ENCODE peak calls at places on chromosomes 5 and 9, in four cellular contexts. N is trophoblast cell, T is mesenchymal stem cell, V is neuronal stem cell. K is an unnamed sample.

GRCh38 chr9:87751423-87751822 is 25.5 kb downstream of the CTSL start:
- DNase-seq in N (no peak), T (no peak), V (no peak), K (no peak)

GRCh38 chr5:126419102-126419501 is 4.1 kb upstream of the GRAMD2B start:
- DNase-seq in N (no peak), T (no peak), V (no peak), K (no peak)

GRCh38 chr5:99320461-99320860 is 391.7 kb upstream of the CHD1 start:
- DNase-seq in N (no peak), T (no peak), V (peak; percentile 2), K (no peak)

GRCh38 chr9:127661342-127661741 is 45.4 kb upstream of the CFAP157 start:
- DNase-seq in N (no peak), T (no peak), V (peak; percentile 18), K (no peak)

GRCh38 chr9:7258688-7259396 is 501.1 kb downstream of the KDM4C start:
- DNase-seq in N (no peak), T (no peak), V (no peak), K (no peak)

GRCh38 chr5:79464695-79465332 is 49.1 kb downstream of the HOMER1 start:
- DNase-seq in N (no peak), T (peak; percentile 32), V (no peak), K (peak; percentile 53)

GRCh38 chr5:107430077-107430625 is 240.6 kb downstream of the EFNA5 start:
- DNase-seq in N (no peak), T (peak; percentile 26), V (no peak), K (no peak)

GRCh38 chr9:114117614-114117995 is 18.5 kb upstream of the KIF12 start:
- DNase-seq in N (no peak), T (no peak), V (no peak), K (no peak)

GRCh38 chr9:37574241-37574721 is 1.9 kb downstream of the FBXO10 start:
- DNase-seq in N (no peak), T (peak; percentile 89), V (no peak), K (peak; percentile 62)

GRCh38 chr9:125407974-125408900 is 146.6 kb downstream of the GAPVD1 start:
- DNase-seq in N (peak; percentile 38), T (peak; percentile 76), V (peak; percentile 75), K (peak; percentile 56)

GRCh38 chr5:61638476-61638875 is 306.4 kb downstream of the ZSWIM6 start:
- DNase-seq in N (no peak), T (no peak), V (no peak), K (no peak)

GRCh38 chr5:61641748-61642565 is 309.9 kb downstream of the ZSWIM6 start:
- DNase-seq in N (no peak), T (no peak), V (no peak), K (no peak)

GRCh38 chr5:61635271-61635670 is 303.2 kb downstream of the ZSWIM6 start:
- DNase-seq in N (no peak), T (no peak), V (no peak), K (no peak)

GRCh38 chr5:61640631-61641030 is 308.6 kb downstream of the ZSWIM6 start:
- DNase-seq in N (no peak), T (no peak), V (no peak), K (no peak)

DNA sequence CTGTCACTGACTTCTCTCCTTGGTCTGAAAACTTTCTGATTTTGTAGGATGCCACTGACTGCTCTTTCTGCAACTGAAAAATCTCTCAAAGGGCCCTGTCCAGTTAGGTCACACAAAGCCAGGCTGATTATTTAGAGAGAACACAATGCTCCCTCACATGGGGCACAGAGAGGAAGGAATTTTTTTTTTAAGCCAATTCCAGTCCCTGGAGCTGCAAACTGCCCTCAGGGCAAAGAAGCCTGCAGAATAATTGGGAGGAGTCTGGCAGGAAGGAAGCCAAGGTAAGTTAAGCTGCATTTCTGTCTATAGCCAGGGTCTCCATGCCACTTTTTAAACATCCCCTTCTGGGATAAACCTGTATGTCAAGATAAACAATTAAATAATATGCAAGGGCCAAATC is 305.5 kb downstream of the ZSWIM6 start:
- DNase-seq in N (no peak), T (no peak), V (no peak), K (no peak)
- H4K8ac ChIP-seq in N (no peak overlapping the region), T (no peak overlapping the region), V (no peak overlapping the region), K (no peak overlapping the region)

GRCh38 chr9:93827545-93828330 is 127.4 kb downstream of the BARX1 start:
- DNase-seq in N (peak; percentile 35), T (peak; percentile 43), V (peak; percentile 60), K (peak; percentile 28)
- H4K8ac ChIP-seq in N (no peak overlapping the region), T (no peak overlapping the region), V (no peak overlapping the region), K (no peak overlapping the region)

DNA sequence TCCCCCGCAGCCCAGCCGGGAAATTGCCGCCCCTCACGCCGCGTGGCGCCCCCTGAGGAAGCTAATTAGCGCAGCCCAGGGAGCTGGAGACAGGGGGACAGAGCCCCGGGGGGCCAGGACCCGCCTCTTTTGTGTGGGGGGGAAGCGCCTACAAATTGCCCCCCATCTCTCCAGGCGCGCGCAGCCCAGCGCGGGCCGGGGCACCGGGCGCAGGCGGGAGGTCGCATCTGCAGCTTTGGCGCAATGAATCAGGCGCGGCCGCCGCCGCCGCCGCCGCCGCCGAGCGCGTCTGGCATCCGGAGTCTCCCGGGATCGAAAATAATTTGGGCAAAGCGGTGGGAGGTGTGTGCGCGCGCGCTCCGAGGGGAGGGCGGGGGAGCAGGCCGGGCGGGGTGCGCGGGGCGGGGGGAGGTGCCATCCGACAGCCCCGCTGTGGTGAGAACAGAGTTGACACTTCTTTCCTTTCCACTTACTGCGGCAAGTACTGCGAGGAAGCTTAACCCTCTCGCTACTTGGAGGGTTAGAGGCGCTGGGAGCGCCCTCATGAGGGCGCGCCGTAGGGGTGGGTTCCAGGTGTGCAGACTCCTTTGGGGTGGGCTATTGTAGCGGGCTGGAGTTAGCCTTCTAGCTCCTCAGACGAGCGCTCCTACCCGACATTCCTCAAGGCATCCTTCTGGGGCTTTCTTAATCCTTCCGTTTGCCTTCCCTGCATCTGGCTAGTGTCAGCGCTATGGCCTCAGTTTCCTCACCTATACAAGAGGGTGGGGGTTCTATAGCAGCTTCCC is 63.1 kb downstream of the CXXC5 start:
- DNase-seq in N (no peak), T (peak; percentile 66), V (peak; percentile 73), K (peak; percentile 28)
- H4K8ac ChIP-seq in N (peak overlapping the region; percentile 74), T (peak overlapping the region; percentile 39), V (no peak overlapping the region), K (no peak overlapping the region)

GRCh38 chr5:124512236-124512635 is 234.2 kb downstream of the ZNF608 start:
- DNase-seq in N (no peak), T (no peak), V (no peak), K (peak; percentile 41)
- H4K8ac ChIP-seq in N (no peak overlapping the region), T (no peak overlapping the region), V (no peak overlapping the region), K (no peak overlapping the region)

GRCh38 chr5:54534306-54534705 is 16.7 kb downstream of the SNX18 start:
- DNase-seq in N (no peak), T (no peak), V (no peak), K (no peak)
- H4K8ac ChIP-seq in N (peak overlapping the region; percentile 68), T (no peak overlapping the region), V (no peak overlapping the region), K (no peak overlapping the region)

DNA sequence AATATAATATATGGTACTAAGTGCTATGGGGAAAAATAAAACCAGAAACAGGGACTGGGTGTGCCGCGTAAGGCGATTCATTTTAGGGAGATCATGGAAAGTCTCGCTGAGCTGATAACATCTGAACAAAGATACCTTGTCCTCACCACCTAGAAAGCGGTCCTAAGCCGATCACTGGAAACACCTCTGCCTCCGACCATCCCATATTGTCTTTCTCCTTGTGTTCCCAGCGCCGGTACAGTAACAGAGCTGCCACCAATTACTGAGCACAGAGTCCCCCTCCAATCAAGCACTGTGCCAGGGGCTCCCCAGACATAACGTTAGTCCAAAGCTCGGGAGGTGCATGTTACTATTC is 702 bp downstream of the CCDC112 start:
- DNase-seq in N (no peak), T (no peak), V (no peak), K (no peak)
- H4K8ac ChIP-seq in N (peak overlapping the region; percentile 40), T (peak overlapping the region; percentile 32), V (no peak overlapping the region), K (peak overlapping the region; percentile 32)

GRCh38 chr9:136312436-136312835 is 8.5 kb upstream of the CCDC187 start:
- DNase-seq in N (no peak), T (peak; percentile 55), V (no peak), K (peak; percentile 58)

GRCh38 chr9:136310273-136311030 is 6.6 kb upstream of the CCDC187 start:
- DNase-seq in N (no peak), T (no peak), V (no peak), K (no peak)

GRCh38 chr9:136311037-136311432 is 7.1 kb upstream of the CCDC187 start:
- DNase-seq in N (no peak), T (no peak), V (no peak), K (no peak)

GRCh38 chr9:136313111-136314055 is 9.5 kb upstream of the CCDC187 start:
- DNase-seq in N (no peak), T (no peak), V (no peak), K (no peak)

GRCh38 chr9:136311433-136312375 is 7.8 kb upstream of the CCDC187 start:
- DNase-seq in N (no peak), T (no peak), V (no peak), K (no peak)
- H4K8ac ChIP-seq in N (no peak overlapping the region), T (no peak overlapping the region), V (no peak overlapping the region), K (no peak overlapping the region)

GRCh38 chr5:150905312-150905683 is 518 bp upstream of the ZNF300 start:
- DNase-seq in N (no peak), T (no peak), V (no peak), K (no peak)

GRCh38 chr5:150901446-150901845 is 3.3 kb downstream of the ZNF300 start:
- DNase-seq in N (no peak), T (no peak), V (no peak), K (no peak)

DNA sequence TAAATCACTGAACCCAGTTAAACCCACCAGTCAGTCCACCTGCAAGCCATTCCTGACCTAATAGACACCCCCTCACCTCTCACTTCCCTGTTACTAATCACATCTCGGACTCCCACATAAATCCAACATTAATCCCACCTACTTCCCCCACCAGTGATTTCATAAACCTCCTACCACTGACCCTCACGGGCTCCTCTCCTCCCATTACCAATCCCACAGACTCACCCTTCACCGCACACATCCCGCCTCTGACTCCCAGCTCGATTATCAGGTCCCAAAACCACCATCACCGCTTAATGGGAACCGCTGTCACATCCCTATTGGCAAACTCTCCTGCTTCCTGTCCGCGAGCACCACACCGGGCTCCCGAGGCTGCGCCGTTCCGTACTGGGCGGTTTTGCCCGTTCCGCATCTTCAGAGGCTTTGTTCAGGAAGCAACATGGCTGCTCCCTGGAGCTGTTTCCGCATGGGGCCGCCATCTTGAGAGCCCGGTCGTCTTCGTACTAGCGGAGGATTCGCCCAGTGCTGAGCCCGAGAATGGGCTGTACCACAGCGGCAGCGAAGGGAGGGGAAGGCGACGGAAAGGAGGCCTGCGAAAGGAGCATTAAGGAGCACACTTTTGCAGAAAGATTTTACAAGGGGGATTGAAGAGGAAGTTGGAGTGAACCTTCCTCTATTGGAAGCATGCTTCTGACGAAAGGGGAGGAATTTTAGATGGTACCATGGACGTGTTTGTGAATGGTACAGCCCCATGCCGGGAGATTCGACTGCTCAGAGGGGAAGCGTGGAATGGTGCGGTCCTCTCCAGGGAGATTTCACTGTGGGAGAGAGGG is at the start of gene ZNF300:
- DNase-seq in N (peak; percentile 53), T (peak; percentile 95), V (peak; percentile 87), K (peak; percentile 93)
- H4K8ac ChIP-seq in N (peak within 1 kb of the TSS; percentile 74), T (peak within 1 kb of the TSS; percentile 92), V (no peak within 1 kb of the TSS), K (peak within 1 kb of the TSS; percentile 96)

DNA sequence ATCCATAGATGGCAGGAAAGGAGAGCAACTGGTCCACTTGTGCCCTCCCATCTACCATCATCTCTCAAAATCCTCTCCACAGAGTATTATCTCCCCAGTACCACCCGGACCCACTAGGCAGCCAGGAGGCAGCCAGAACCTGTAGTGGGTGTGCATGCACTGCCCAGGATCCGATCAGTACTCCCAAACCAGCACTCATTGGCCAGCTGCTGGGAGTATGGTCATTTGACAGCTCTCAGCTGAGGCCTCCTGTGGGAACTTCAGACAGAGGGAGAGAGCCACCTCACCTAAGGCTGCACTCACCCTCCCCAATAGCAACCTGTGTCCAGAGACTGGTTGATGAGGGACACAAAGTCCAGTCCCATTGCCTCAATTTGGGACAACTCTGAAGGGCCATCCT is 286.0 kb downstream of the TRIM36 start:
- DNase-seq in N (no peak), T (no peak), V (no peak), K (no peak)
- H4K8ac ChIP-seq in N (no peak overlapping the region), T (no peak overlapping the region), V (no peak overlapping the region), K (no peak overlapping the region)